ENCODE peak calls at places on chromosome 21, in six cellular contexts. C is MM.1S, U is hepatocyte, G is PC-3, K is OCI-LY7, F is IMR-90. X is an unnamed sample. For H3K4me1, the result is how much of the 10 kb centered on the place peaks cover.

GRCh38 chr21:33761104-33762036 is 119.1 kb downstream of the ITSN1 start:
- DNase-seq in C (peak), U (peak), G (peak), K (no peak), F (peak), X (no peak)

GRCh38 chr21:41326414-41327080 is 9.9 kb downstream of the FAM3B start:
- DNase-seq in C (no peak), U (no peak), G (no peak), K (no peak), F (no peak), X (no peak)

GRCh38 chr21:33587792-33588484 is 546 bp downstream of the DONSON start:
- DNase-seq in C (peak), U (peak), G (peak), K (peak), F (peak), X (peak)

GRCh38 chr21:34129971-34130597 is 56.7 kb downstream of the MRPS6 start:
- DNase-seq in C (no peak), U (peak), G (no peak), K (peak), F (peak), X (no peak)

GRCh38 chr21:14366998-14367397 is 15.9 kb downstream of the HSPA13 start:
- DNase-seq in C (no peak), U (no peak), G (no peak), K (no peak), F (no peak), X (no peak)

GRCh38 chr21:39094087-39094785 is 89.0 kb downstream of the PSMG1 start:
- DNase-seq in C (no peak), U (no peak), G (no peak), K (no peak), F (no peak), X (no peak)

GRCh38 chr21:18663663-18664062 is 260.1 kb upstream of the TMPRSS15 start:
- DNase-seq in C (no peak), U (no peak), G (no peak), K (no peak), F (no peak), X (no peak)

GRCh38 chr21:28731700-28732321 is 260.9 kb downstream of the LTN1 start:
- DNase-seq in C (no peak), U (no peak), G (no peak), K (peak), F (no peak), X (no peak)

GRCh38 chr21:27519357-27519756 is 552.5 kb upstream of the ADAMTS5 start:
- DNase-seq in C (no peak), U (no peak), G (peak), K (no peak), F (peak), X (no peak)

GRCh38 chr21:38807481-38807880 is 1.8 kb downstream of the ETS2 start:
- DNase-seq in C (no peak), U (no peak), G (no peak), K (no peak), F (no peak), X (no peak)

DNA sequence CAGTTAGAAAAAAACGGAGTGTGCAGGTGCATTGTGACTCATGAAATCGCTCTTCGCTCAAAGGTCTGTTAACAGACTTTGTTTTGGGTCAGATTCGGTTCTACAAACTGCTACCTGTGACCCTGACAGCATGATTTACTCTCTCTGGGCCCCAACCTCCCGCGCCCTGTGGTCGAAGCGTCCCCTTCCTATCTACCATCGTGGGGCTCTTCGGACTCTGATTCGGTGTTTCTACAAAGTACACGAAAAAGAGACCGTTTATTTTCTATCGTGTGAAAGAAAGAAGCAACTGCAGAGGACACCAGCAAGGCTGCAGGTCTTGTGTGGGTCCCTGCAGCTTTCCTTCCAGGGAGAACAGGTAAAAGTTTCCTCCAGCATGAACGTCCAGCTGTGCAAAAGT is 29.4 kb upstream of the SLC19A1 start:
- DNase-seq in C (no peak), U (no peak), G (no peak), K (no peak), F (no peak), X (no peak)
- H3K4me1 ChIP-seq in C (under half), U (under half), G (under half), K (under half), F (under half), X (under half)

GRCh38 chr21:35408401-35408800 is 359.3 kb upstream of the RUNX1 start:
- DNase-seq in C (no peak), U (no peak), G (no peak), K (no peak), F (peak), X (no peak)
- H2AFZ ChIP-seq in C (peak), U (no peak), G (no peak), K (no peak), F (peak), X (no peak)

GRCh38 chr21:25281134-25281533 is 326.1 kb downstream of the MRPL39 start:
- DNase-seq in C (no peak), U (no peak), G (no peak), K (no peak), F (no peak), X (no peak)

GRCh38 chr21:25283720-25284119 is 323.6 kb downstream of the MRPL39 start:
- DNase-seq in C (peak), U (peak), G (peak), K (peak), F (peak), X (peak)

GRCh38 chr21:25280061-25280460 is 327.2 kb downstream of the MRPL39 start:
- DNase-seq in C (no peak), U (no peak), G (no peak), K (no peak), F (no peak), X (no peak)
- H3K4me1 ChIP-seq in C (under half), U (under half), G (under half), K (under half), F (under half), X (under half)

GRCh38 chr21:29973258-29973657 is 33.5 kb upstream of the GRIK1 start:
- DNase-seq in C (no peak), U (no peak), G (no peak), K (no peak), F (no peak), X (no peak)
- H2AFZ ChIP-seq in C (no peak), U (no peak), G (no peak), K (no peak), F (no peak), X (no peak)

GRCh38 chr21:37435719-37436118 is 69.1 kb downstream of the DYRK1A start:
- DNase-seq in C (no peak), U (no peak), G (no peak), K (no peak), F (no peak), X (no peak)
- H3K4me1 ChIP-seq in C (under half), U (under half), G (under half), K (under half), F (under half), X (under half)

GRCh38 chr21:43938751-43939442 is 73.2 kb upstream of the TRAPPC10 start:
- DNase-seq in C (peak), U (peak), G (peak), K (peak), F (peak), X (peak)
- H2AFZ ChIP-seq in C (peak), U (no peak), G (peak), K (peak), F (peak), X (peak)

DNA sequence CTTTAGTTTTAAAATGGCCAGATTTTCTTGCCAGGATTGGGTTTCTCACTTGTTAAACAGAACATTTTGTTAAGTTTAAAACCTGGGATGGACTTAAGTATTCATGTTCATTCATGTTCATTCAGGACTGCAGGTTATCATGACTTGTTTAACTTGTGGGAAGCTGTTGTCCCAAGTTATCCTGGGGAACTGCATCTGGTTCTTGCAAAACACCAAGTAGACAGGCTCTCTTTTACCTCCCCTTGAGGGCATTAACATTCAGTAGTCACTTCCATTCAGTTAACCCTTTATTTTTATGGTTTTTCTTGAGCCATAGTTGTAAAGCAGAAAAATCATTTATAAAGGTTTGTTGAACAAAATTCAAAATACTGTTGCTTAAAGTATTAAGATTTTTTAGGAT is 8.1 kb downstream of the SOD1 start:
- DNase-seq in C (no peak), U (no peak), G (no peak), K (no peak), F (no peak), X (no peak)
- H3K4me1 ChIP-seq in C (under half), U (under half), G (under half), K (under half), F (under half), X (half or more)

GRCh38 chr21:42650441-42651421 is 2.7 kb upstream of the PDE9A start:
- DNase-seq in C (no peak), U (no peak), G (no peak), K (no peak), F (no peak), X (no peak)

GRCh38 chr21:42649122-42650032 is 4.0 kb upstream of the PDE9A start:
- DNase-seq in C (no peak), U (no peak), G (no peak), K (no peak), F (no peak), X (no peak)

GRCh38 chr21:42646836-42647235 is 6.6 kb upstream of the PDE9A start:
- DNase-seq in C (no peak), U (no peak), G (no peak), K (no peak), F (no peak), X (no peak)

GRCh38 chr21:42650033-42650370 is 3.4 kb upstream of the PDE9A start:
- DNase-seq in C (no peak), U (no peak), G (no peak), K (no peak), F (no peak), X (no peak)

DNA sequence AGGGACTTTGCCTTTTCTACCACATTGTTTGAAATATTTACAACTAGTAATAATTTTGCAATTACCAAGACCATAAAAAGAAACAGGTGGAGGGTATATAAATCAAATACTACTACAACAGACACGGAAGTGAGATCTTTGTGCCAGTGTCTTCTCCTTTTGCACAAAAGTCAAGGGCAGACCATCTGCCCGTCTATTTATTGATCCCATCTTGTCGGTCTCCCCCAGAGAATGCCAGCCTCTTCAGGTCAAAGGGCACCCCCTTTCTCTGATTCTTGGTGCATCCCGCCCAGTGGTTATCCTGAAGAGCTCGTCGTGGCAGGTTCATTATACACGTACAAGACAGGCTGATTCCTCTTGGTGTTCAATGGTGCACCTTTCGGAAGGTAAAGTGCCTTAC is 4.8 kb upstream of the PDE9A start:
- DNase-seq in C (no peak), U (no peak), G (no peak), K (no peak), F (no peak), X (no peak)
- H2AFZ ChIP-seq in C (no peak), U (no peak), G (no peak), K (no peak), F (no peak), X (no peak)

DNA sequence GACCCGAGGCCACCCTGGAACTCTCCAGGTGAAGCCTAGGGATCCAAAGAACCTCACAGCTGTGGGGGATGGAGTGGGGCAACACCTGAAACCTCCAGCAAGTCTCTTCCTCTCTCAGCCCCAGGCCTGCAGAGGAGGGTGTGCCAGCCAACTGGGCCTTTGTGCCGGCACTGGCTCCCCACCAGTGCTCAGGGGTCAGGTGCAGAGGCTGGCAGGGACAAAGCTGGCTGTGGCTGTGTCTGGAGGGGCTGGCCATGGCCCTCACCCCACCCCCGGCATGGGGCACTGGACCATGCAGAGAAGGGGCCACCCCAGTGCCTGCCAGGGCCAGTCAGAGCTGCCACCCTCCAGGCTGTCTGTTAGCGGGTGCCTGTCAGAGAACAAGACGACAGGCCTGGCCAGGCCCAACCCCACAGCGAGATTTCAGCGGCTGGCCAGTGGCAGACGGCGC is 3.9 kb downstream of the COL18A1 start:
- DNase-seq in C (no peak), U (no peak), G (no peak), K (no peak), F (no peak), X (no peak)
- H3K4me1 ChIP-seq in C (under half), U (half or more), G (under half), K (under half), F (under half), X (under half)